ENCODE peak calls at places on chromosomes 11 and 22, in six cellular contexts. S is HepG2, A is GM23338, V is HCT116, R is H1, P is K562. I is an unnamed sample. For H4K20me1, the result is how much of the 10 kb centered on the place peaks cover.

GRCh38 chr22:26612652-26613051 is 5.2 kb downstream of the CRYBB1 start:
- DNase-seq in V (no peak), A (no peak), P (no peak), R (no peak), S (no peak), I (no peak)

GRCh38 chr11:10382518-10382917 is 72.5 kb upstream of the AMPD3 start:
- DNase-seq in R (peak), V (peak), A (peak), P (peak), S (no peak), I (no peak)

GRCh38 chr22:23149743-23150238 is 4.5 kb downstream of the RAB36 start:
- DNase-seq in P (no peak), A (peak), V (no peak), R (no peak), S (no peak), I (no peak)

GRCh38 chr11:126968915-126969314 is 31.7 kb downstream of the KIRREL3 start:
- DNase-seq in R (peak), A (peak), V (no peak), S (no peak), P (peak), I (no peak)

GRCh38 chr11:67644042-67644441 is 4.5 kb upstream of the TBX10 start:
- DNase-seq in V (peak), S (peak), R (no peak), P (peak), A (peak), I (no peak)

GRCh38 chr11:64507832-64508375 is 83.1 kb upstream of the SLC22A12 start:
- DNase-seq in S (no peak), R (no peak), A (no peak), V (no peak), P (peak), I (no peak)

GRCh38 chr22:48405741-48406140 is 1421.9 kb downstream of the BRD1 start:
- DNase-seq in S (no peak), P (no peak), V (no peak), R (no peak), A (no peak), I (no peak)

GRCh38 chr11:106238704-106239360 is 161.4 kb downstream of the AASDHPPT start:
- DNase-seq in V (no peak), R (no peak), A (no peak), S (no peak), P (no peak), I (no peak)

DNA sequence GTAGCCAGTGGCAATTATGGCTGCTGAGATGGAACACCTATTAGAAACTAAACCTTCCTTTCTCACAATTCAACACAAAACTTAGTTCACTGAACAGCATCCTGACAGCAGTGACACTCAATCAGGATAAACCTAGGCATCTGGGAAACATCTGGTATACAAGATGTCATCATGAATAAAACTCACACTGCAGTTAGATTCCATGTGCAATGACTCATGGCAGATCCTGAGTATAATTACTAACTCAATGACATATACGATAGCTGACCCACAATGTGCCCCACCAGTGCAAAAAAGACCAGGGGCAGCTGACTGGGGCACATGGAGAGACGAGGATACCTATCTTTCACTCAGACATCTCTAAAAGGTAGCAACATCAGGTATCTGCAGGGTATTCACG is 17.7 kb downstream of the RBFOX2 start:
- DNase-seq in P (no peak), R (no peak), S (no peak), V (no peak), A (no peak), I (peak)
- H4K20me1 ChIP-seq in P (under half), R (under half), S (under half), V (under half), A (under half), I (under half)

GRCh38 chr22:30439836-30440235 is 14.3 kb downstream of the MTFP1 start:
- DNase-seq in V (no peak), A (no peak), S (no peak), R (no peak), P (no peak), I (no peak)

GRCh38 chr22:30441088-30441487 is 15.5 kb downstream of the MTFP1 start:
- DNase-seq in P (no peak), A (no peak), R (no peak), V (no peak), S (no peak), I (no peak)

GRCh38 chr22:30444632-30445437 is 19.3 kb downstream of the MTFP1 start:
- DNase-seq in R (peak), V (peak), A (peak), P (peak), S (peak), I (peak)

DNA sequence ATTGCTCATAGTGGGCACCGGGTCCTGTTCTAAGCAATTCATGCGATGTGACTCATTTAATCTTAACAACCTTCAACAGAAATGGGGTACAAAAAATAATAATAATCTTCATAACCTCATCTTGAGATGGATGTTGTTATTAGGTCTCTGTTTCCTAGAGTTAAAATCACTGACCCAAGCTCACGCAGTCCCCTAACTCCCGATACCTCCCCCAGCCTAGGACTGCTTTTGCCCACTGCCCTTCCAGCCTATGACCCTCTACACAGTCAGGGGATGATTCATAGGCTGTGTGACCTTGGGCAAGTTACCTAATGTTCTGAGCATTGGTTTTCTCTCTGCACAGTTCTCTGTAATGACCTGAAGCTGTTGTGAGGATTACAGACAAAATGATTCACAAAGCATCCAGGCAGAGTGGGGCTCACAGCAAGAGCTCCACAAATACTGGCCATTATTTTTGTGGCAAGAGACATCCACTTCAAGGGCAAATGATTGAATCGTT is 19.9 kb downstream of the MTFP1 start:
- DNase-seq in P (no peak), S (peak), A (no peak), V (no peak), R (no peak), I (no peak)
- H2AFZ ChIP-seq in P (peak), S (no peak), A (peak), V (peak), R (peak), I (peak)

DNA sequence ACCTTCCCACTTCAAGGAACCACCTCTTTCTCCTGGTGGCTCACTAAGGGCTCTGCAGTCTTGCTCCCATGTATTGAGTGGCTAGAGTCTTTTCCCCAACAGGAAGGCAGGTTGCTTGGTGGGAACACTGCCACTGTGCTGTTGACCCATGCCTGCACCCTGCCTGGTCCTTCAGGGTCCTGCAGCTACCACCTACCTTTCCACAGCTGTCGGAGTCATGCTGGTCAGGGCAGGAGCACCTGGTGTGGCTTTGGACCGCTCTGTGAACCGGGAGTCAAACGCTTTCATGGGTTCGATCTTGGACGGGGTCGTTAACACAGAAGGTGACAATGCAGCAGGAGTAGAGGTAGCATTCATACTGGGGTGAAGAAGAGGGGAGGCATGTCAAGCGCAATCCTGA is 56.1 kb downstream of the HIRA start:
- DNase-seq in R (no peak), P (no peak), A (no peak), V (no peak), S (no peak), I (no peak)
- TF ChIP-seq POLR2AphosphoS5 in R (no peak), P (peak), A (no peak), V (no peak), S (no peak), I (no peak)

GRCh38 chr22:17953147-17953546 is 71.2 kb downstream of the MICAL3 start:
- DNase-seq in V (no peak), A (no peak), R (no peak), S (no peak), P (no peak), I (no peak)
- H4K20me1 ChIP-seq in V (under half), A (under half), R (under half), S (under half), P (under half), I (under half)

DNA sequence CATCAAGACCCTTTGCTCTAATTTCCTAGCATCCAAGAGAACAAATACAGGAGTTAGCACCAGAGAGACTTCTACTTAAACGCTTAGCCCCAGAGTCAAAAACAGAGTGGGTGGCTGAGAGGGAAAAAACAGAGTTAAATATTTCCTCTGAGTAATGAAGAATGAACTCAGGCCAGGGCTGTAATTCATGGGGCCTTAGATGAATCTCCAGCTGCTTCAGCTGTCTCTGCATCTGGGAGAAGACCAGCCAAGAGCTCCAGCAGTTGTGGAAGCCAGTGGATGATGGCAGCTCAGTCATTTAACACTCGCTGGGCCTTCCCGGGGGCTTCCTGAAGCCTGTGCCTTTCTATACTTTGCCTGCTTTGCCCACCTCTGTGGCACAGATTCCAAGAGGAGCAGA is 5.7 kb upstream of the ADAMTS15 start:
- DNase-seq in A (no peak), R (no peak), S (no peak), V (no peak), P (no peak), I (no peak)
- H2AFZ ChIP-seq in A (no peak), R (no peak), S (no peak), V (no peak), P (no peak), I (no peak)

GRCh38 chr11:119019996-119020395 is 1.4 kb downstream of the TRAPPC4 start:
- DNase-seq in V (no peak), A (no peak), P (peak), S (no peak), R (no peak), I (no peak)

GRCh38 chr11:119014209-119014924 is 3.8 kb downstream of the RPS25 start:
- DNase-seq in S (no peak), P (peak), V (no peak), A (no peak), R (no peak), I (no peak)

GRCh38 chr11:119018074-119018938 is at the start of the genes RPS25 and TRAPPC4:
- DNase-seq in S (peak), V (peak), A (peak), P (peak), R (peak), I (peak)

GRCh38 chr11:119015054-119015611 is 3.0 kb downstream of the RPS25 start:
- DNase-seq in P (peak), R (no peak), V (no peak), A (no peak), S (no peak), I (no peak)

GRCh38 chr11:119016216-119017009 is 1.7 kb downstream of the RPS25 start:
- DNase-seq in A (no peak), V (no peak), R (no peak), P (peak), S (no peak), I (no peak)
- TF ChIP-seq POLR2AphosphoS5 in A (no peak), V (peak), R (peak), P (peak), S (no peak), I (no peak)

GRCh38 chr11:92839450-92839849 is 130.0 kb upstream of the MTNR1B start:
- DNase-seq in V (no peak), A (no peak), P (no peak), R (no peak), S (no peak), I (no peak)
- H4K20me1 ChIP-seq in V (under half), A (under half), P (under half), R (under half), S (under half), I (under half)

GRCh38 chr11:123018702-123019101 is 37.1 kb upstream of the BSX start:
- DNase-seq in V (no peak), S (no peak), A (no peak), R (no peak), P (no peak), I (no peak)

GRCh38 chr11:123020968-123021367 is 39.3 kb upstream of the BSX start:
- DNase-seq in A (peak), V (peak), R (no peak), P (peak), S (peak), I (peak)
- H2AFZ ChIP-seq in A (peak), V (peak), R (peak), P (no peak), S (no peak), I (no peak)

GRCh38 chr22:38844661-38845367 is 986 bp upstream of the NPTXR start:
- DNase-seq in S (no peak), R (no peak), A (no peak), V (no peak), P (no peak), I (no peak)

GRCh38 chr22:38843201-38843715 is 570 bp downstream of the NPTXR start:
- DNase-seq in P (peak), V (no peak), R (peak), A (peak), S (peak), I (peak)

GRCh38 chr22:38845368-38845740 is 1.5 kb upstream of the NPTXR start:
- DNase-seq in V (no peak), P (no peak), S (no peak), A (no peak), R (no peak), I (no peak)

GRCh38 chr22:38842512-38843200 is 1.2 kb downstream of the NPTXR start:
- DNase-seq in A (no peak), V (no peak), R (no peak), S (no peak), P (no peak), I (no peak)

GRCh38 chr22:38843716-38844660 is at the start of gene NPTXR:
- DNase-seq in S (peak), P (peak), V (no peak), R (no peak), A (peak), I (peak)
- TF ChIP-seq POLR2AphosphoS5 in S (peak), P (peak), V (peak), R (no peak), A (peak), I (no peak)